ENCODE peak calls at places on chromosomes 3 and 15, in eight cellular contexts. W is heart right ventricle; A is A549; K is uterus; E is caudate nucleus; B is CD4-positive, alpha-beta T cell; L is mesendoderm; D is ovary. X is an unnamed sample.
A peak's percentile ranks its signal among the peaks of the same experiment; 100 is the strongest.

GRCh38 chr3:109257269-109257668 is 59.0 kb downstream of the DPPA2 start:
- DNase-seq in W (no peak), A (no peak), K (no peak), E (no peak), B (no peak), L (no peak), D (no peak), X (no peak)

GRCh38 chr3:33954956-33955355 is 156.5 kb downstream of the PDCD6IP start:
- DNase-seq in W (no peak), A (peak; percentile 16), K (no peak), E (no peak), B (no peak), L (peak; percentile 66), D (no peak), X (no peak)

GRCh38 chr3:197891-198491 is 1.4 kb downstream of the CHL1 start:
- DNase-seq in W (no peak), A (no peak), K (no peak), E (no peak), B (no peak), L (peak; percentile 12), D (peak; percentile 33), X (peak; percentile 18)

GRCh38 chr3:11140054-11140712 is 14.1 kb upstream of the HRH1 start:
- DNase-seq in W (no peak), A (peak; percentile 62), K (no peak), E (no peak), B (no peak), L (no peak), D (no peak), X (no peak)

GRCh38 chr3:114855839-114856238 is 291.2 kb downstream of the ZBTB20 start:
- DNase-seq in W (no peak), A (no peak), K (no peak), E (no peak), B (no peak), L (no peak), D (no peak), X (no peak)

GRCh38 chr15:93049914-93050534 is 39.0 kb downstream of the RGMA start:
- DNase-seq in W (no peak), A (no peak), K (no peak), E (no peak), B (no peak), L (no peak), D (no peak), X (no peak)

GRCh38 chr3:129343643-129344360 is 65.1 kb downstream of the HMCES start:
- DNase-seq in W (peak; percentile 56), A (peak; percentile 38), K (no peak), E (no peak), B (peak; percentile 50), L (peak; percentile 72), D (no peak), X (no peak)

GRCh38 chr15:30065025-30065801 is 17.5 kb upstream of the GOLGA8J start:
- DNase-seq in W (no peak), A (no peak), K (no peak), E (no peak), B (no peak), L (no peak), D (no peak), X (no peak)

GRCh38 chr3:131883711-131884407 is 151.0 kb downstream of the CPNE4 start:
- DNase-seq in W (no peak), A (no peak), K (no peak), E (no peak), B (no peak), L (no peak), D (no peak), X (no peak)

GRCh38 chr3:188433526-188433855 is 279.5 kb downstream of the LPP start:
- DNase-seq in W (no peak), A (no peak), K (no peak), E (no peak), B (no peak), L (no peak), D (no peak), X (no peak)

GRCh38 chr3:11568503-11569155 is 75.1 kb downstream of the VGLL4 start:
- DNase-seq in W (peak; percentile 68), A (peak; percentile 52), K (peak; percentile 82), E (no peak), B (no peak), L (no peak), D (peak; percentile 81), X (peak; percentile 73)

GRCh38 chr3:186013312-186013711 is 75.5 kb upstream of the TRA2B start:
- DNase-seq in W (no peak), A (no peak), K (no peak), E (no peak), B (no peak), L (no peak), D (no peak), X (no peak)

GRCh38 chr15:95262866-95263564 is 1031.7 kb downstream of the MCTP2 start:
- DNase-seq in W (no peak), A (no peak), K (no peak), E (no peak), B (no peak), L (no peak), D (no peak), X (no peak)
- H3K27ac ChIP-seq in W (no peak overlapping the region), A (no peak overlapping the region), K (peak overlapping the region; percentile 44), E (no peak overlapping the region), B (no peak overlapping the region), L (no peak overlapping the region), D (peak overlapping the region; percentile 17), X (no peak overlapping the region)

DNA sequence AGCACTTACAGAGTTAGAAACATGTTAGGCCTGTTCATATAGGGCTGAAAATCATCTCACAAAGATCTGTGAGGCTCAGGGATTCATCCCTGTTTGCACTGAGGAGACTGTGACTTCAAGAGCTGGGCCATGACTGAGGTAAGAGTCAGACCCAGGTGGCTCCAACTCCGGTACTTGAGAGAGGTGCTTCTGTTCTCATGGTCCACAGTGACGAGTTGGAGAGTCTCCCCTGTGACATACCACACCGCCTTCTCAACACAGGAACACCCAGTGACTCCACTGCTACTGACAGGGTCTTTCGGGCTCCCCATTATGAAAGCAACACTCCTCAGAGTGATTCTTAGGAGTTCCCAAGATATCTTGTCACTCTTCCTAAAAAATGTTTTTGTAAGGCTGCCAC is 27.4 kb downstream of the FSTL1 start:
- DNase-seq in W (no peak), A (no peak), K (no peak), E (no peak), B (no peak), L (no peak), D (no peak), X (no peak)
- H3K27ac ChIP-seq in W (peak overlapping the region; percentile 69), A (no peak overlapping the region), K (peak overlapping the region; percentile 63), E (peak overlapping the region; percentile 29), B (no peak overlapping the region), L (no peak overlapping the region), D (no peak overlapping the region), X (no peak overlapping the region)

GRCh38 chr3:159667261-159667660 is 321.4 kb upstream of the IL12A start:
- DNase-seq in W (no peak), A (no peak), K (no peak), E (no peak), B (no peak), L (no peak), D (no peak), X (no peak)

GRCh38 chr3:159672728-159673471 is 315.7 kb upstream of the IL12A start:
- DNase-seq in W (no peak), A (peak; percentile 16), K (no peak), E (no peak), B (no peak), L (peak; percentile 37), D (no peak), X (no peak)

GRCh38 chr3:159669024-159669476 is 319.6 kb upstream of the IL12A start:
- DNase-seq in W (no peak), A (peak; percentile 93), K (no peak), E (no peak), B (no peak), L (no peak), D (no peak), X (no peak)

GRCh38 chr3:159668461-159668860 is 320.2 kb upstream of the IL12A start:
- DNase-seq in W (peak; percentile 9), A (no peak), K (no peak), E (no peak), B (no peak), L (no peak), D (no peak), X (no peak)

DNA sequence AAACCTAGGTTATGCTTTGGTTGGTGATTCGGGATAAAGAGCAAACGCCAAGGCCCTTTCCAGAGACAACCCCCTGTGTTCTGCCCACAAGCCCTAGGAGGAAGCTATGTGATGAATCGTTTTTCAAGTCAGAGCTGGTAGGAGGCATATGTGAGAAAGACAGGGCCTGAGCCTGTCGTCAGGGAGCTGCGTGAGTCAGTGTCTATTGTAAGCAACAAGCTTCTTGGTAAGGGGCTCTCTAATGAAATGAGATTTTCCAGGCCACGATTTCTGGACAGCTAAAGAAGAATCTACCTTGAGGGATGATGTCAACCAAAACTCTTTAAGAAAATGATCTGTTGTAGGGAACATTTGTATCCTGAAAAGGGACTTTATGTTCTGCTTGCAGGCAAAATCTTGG is 318.9 kb upstream of the IL12A start:
- DNase-seq in W (no peak), A (peak; percentile 12), K (no peak), E (no peak), B (no peak), L (peak; percentile 43), D (no peak), X (no peak)
- H3K27ac ChIP-seq in W (no peak overlapping the region), A (peak overlapping the region; percentile 69), K (no peak overlapping the region), E (no peak overlapping the region), B (no peak overlapping the region), L (no peak overlapping the region), D (no peak overlapping the region), X (no peak overlapping the region)

GRCh38 chr3:77372634-77373346 is 332.9 kb downstream of the ROBO2 start:
- DNase-seq in W (no peak), A (no peak), K (no peak), E (no peak), B (no peak), L (no peak), D (no peak), X (no peak)
- H3K27ac ChIP-seq in W (no peak overlapping the region), A (no peak overlapping the region), K (no peak overlapping the region), E (no peak overlapping the region), B (no peak overlapping the region), L (no peak overlapping the region), D (no peak overlapping the region), X (no peak overlapping the region)

GRCh38 chr3:101725890-101726275 is 1.5 kb downstream of the CEP97 start:
- DNase-seq in W (no peak), A (no peak), K (no peak), E (no peak), B (no peak), L (no peak), D (no peak), X (no peak)
- H3K27ac ChIP-seq in W (no peak overlapping the region), A (peak overlapping the region; percentile 90), K (no peak overlapping the region), E (peak overlapping the region; percentile 17), B (no peak overlapping the region), L (no peak overlapping the region), D (no peak overlapping the region), X (peak overlapping the region; percentile 82)